ENCODE peak calls at places on chromosome 4, in six cellular contexts. K is mammary epithelial cell, F is fibroblast of lung, V is neural progenitor cell, J is colonic mucosa, Z is GM23248. D is an unnamed sample. For H3K9me3, the result is how much of the 10 kb centered on the place peaks cover.

GRCh38 chr4:115489284-115489683 is 375.9 kb upstream of the NDST4 start:
- DNase-seq in K (no peak), J (no peak), F (no peak), Z (no peak), V (no peak), D (no peak)

GRCh38 chr4:26788341-26788733 is 72.3 kb upstream of the STIM2 start:
- DNase-seq in V (no peak), Z (no peak), F (no peak), K (no peak), J (no peak), D (no peak)

GRCh38 chr4:90328558-90328957 is 201.4 kb downstream of the CCSER1 start:
- DNase-seq in K (peak), J (peak), F (peak), Z (peak), V (peak), D (peak)

GRCh38 chr4:146742416-146742815 is 103.7 kb downstream of the POU4F2 start:
- DNase-seq in V (no peak), F (peak), J (no peak), K (no peak), Z (no peak), D (no peak)

GRCh38 chr4:152021788-152022438 is 261.1 kb upstream of the GATB start:
- DNase-seq in V (no peak), Z (no peak), J (no peak), K (no peak), F (no peak), D (no peak)

GRCh38 chr4:189162888-189163287 is 777.8 kb upstream of the FRG1 start:
- DNase-seq in J (no peak), V (no peak), K (no peak), F (no peak), Z (no peak), D (peak)

GRCh38 chr4:138911903-138912713 is 103.5 kb upstream of the NOCT start:
- DNase-seq in Z (no peak), K (peak), J (peak), F (no peak), V (no peak), D (peak)

GRCh38 chr4:176569301-176569700 is 223.4 kb downstream of the VEGFC start:
- DNase-seq in Z (peak), F (no peak), K (no peak), V (no peak), J (no peak), D (no peak)

GRCh38 chr4:112183252-112183651 is 38.0 kb downstream of the FAM241A start:
- DNase-seq in J (no peak), K (peak), Z (peak), V (no peak), F (peak), D (no peak)

GRCh38 chr4:140260227-140260626 is 106.2 kb upstream of the MAML3 start:
- DNase-seq in K (peak), V (no peak), J (no peak), F (peak), Z (peak), D (peak)

GRCh38 chr4:141248029-141248428 is 27.3 kb downstream of the ZNF330 start:
- DNase-seq in V (no peak), K (no peak), F (peak), J (no peak), Z (peak), D (peak)

GRCh38 chr4:10006236-10006603 is 15.1 kb downstream of the SLC2A9 start:
- DNase-seq in K (peak), V (no peak), F (peak), Z (peak), J (peak), D (no peak)

GRCh38 chr4:99811850-99812249 is 4.8 kb upstream of the DAPP1 start:
- DNase-seq in Z (peak), J (peak), F (peak), V (peak), K (peak), D (peak)

GRCh38 chr4:7343353-7343655 is 91.4 kb downstream of the PSAPL1 start:
- DNase-seq in V (no peak), Z (no peak), F (no peak), K (no peak), J (no peak), D (no peak)

GRCh38 chr4:188941524-188942109 is 802.4 kb downstream of the TRIML1 start:
- DNase-seq in V (no peak), F (peak), J (no peak), Z (peak), K (peak), D (peak)

GRCh38 chr4:78542373-78542772 is 9.2 kb upstream of the ANXA3 start:
- DNase-seq in V (no peak), F (peak), J (no peak), K (peak), Z (peak), D (peak)

GRCh38 chr4:150209140-150209829 is 131.0 kb downstream of the DCLK2 start:
- DNase-seq in K (peak), V (peak), F (peak), Z (peak), J (peak), D (peak)

GRCh38 chr4:138242076-138242829 is at the start of gene SLC7A11:
- DNase-seq in V (peak), F (peak), K (peak), Z (peak), J (peak), D (peak)

GRCh38 chr4:64807821-64808220 is 398.6 kb upstream of the TECRL start:
- DNase-seq in J (no peak), F (peak), Z (no peak), K (no peak), V (no peak), D (no peak)

GRCh38 chr4:151573945-151574344 is 165.0 kb downstream of the FHIP1A start:
- DNase-seq in V (no peak), Z (peak), F (no peak), K (peak), J (peak), D (peak)

GRCh38 chr4:7547368-7548040 is 112.8 kb upstream of the PSAPL1 start:
- DNase-seq in F (no peak), V (no peak), K (peak), J (no peak), Z (no peak), D (no peak)

GRCh38 chr4:140100771-140101170 is 53.2 kb downstream of the MAML3 start:
- DNase-seq in F (peak), V (no peak), K (no peak), Z (no peak), J (no peak), D (no peak)

GRCh38 chr4:148704291-148704690 is 262.1 kb upstream of the NR3C2 start:
- DNase-seq in J (no peak), Z (no peak), V (peak), K (no peak), F (no peak), D (no peak)

GRCh38 chr4:43471950-43472349 is 579.4 kb downstream of the GRXCR1 start:
- DNase-seq in Z (peak), J (no peak), F (no peak), K (no peak), V (no peak), D (no peak)

GRCh38 chr4:10093801-10094552 is 22.6 kb downstream of the WDR1 start:
- DNase-seq in V (no peak), F (peak), J (no peak), Z (peak), K (peak), D (peak)

GRCh38 chr4:3415471-3416141 is 26.2 kb upstream of the HGFAC start:
- DNase-seq in F (no peak), V (no peak), K (no peak), Z (no peak), J (no peak), D (no peak)

GRCh38 chr4:94032754-94033153 is 174.9 kb upstream of the SMARCAD1 start:
- DNase-seq in K (no peak), Z (peak), V (peak), J (no peak), F (peak), D (peak)

GRCh38 chr4:143016171-143016570 is 168.5 kb upstream of the USP38 start:
- DNase-seq in J (no peak), V (no peak), F (no peak), Z (no peak), K (peak), D (no peak)

GRCh38 chr4:10773010-10773409 is 88.4 kb upstream of the CLNK start:
- DNase-seq in Z (no peak), V (no peak), F (peak), K (no peak), J (no peak), D (no peak)

GRCh38 chr4:86653237-86653865 is 59.2 kb downstream of the PTPN13 start:
- DNase-seq in K (no peak), J (peak), Z (no peak), F (no peak), V (no peak), D (no peak)

GRCh38 chr4:22986262-22986661 is 293.5 kb downstream of the GBA3 start:
- DNase-seq in F (no peak), K (no peak), J (no peak), Z (no peak), V (no peak), D (no peak)

GRCh38 chr4:22988526-22988925 is 295.8 kb downstream of the GBA3 start:
- DNase-seq in K (no peak), Z (peak), J (no peak), F (peak), V (no peak), D (no peak)

GRCh38 chr4:22987861-22988260 is 295.1 kb downstream of the GBA3 start:
- DNase-seq in K (peak), Z (peak), J (no peak), F (peak), V (no peak), D (peak)

GRCh38 chr4:22984390-22984789 is 291.7 kb downstream of the GBA3 start:
- DNase-seq in J (no peak), K (no peak), Z (no peak), F (no peak), V (no peak), D (no peak)

GRCh38 chr4:22986881-22987280 is 294.1 kb downstream of the GBA3 start:
- DNase-seq in Z (no peak), F (peak), J (no peak), V (no peak), K (no peak), D (no peak)
- H3K9me3 ChIP-seq in Z (under half), F (under half), J (under half), V (under half), K (under half), D (under half)

DNA sequence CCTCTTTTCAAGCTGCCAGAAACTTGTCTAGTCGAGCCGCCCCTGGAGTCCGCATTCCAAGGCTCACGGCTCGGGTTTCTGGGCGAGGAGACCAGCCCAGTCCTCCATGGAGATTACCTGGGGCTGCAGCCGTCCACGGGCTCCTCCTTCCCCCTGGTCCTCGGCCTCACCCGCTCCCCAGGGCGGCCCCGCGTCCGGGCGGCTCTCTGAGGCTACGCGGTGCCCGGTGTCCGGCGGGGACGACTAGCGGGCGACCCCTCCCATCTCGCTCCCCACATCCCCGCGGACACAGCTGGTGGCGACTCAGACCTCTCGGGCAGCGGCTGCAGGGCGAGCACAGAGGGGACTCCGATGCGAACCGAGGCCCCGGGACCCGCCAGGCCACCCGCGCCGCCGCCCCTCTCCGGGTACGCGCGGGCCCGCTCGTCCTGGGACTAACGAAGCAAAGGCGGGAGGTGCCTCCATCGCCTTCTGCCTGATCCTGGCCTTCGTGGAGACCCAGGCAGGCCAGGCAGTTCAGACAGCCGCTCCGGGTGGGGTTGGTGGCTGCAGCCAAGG is 159.4 kb downstream of the TRAM1L1 start:
- DNase-seq in J (no peak), V (peak), K (no peak), Z (no peak), F (peak), D (peak)
- H3K9ac ChIP-seq in J (no peak), V (no peak), K (no peak), Z (no peak), F (no peak), D (no peak)

GRCh38 chr4:110637408-110638131 is 14.7 kb upstream of the PITX2 start:
- DNase-seq in F (no peak), Z (peak), J (no peak), V (peak), K (no peak), D (peak)
- H3K9me3 ChIP-seq in F (under half), Z (under half), J (under half), V (under half), K (under half), D (under half)

GRCh38 chr4:127624176-127624575 is 8.6 kb upstream of the INTU start:
- DNase-seq in J (no peak), K (no peak), V (no peak), F (no peak), Z (no peak), D (no peak)

GRCh38 chr4:127622923-127623754 is 9.6 kb upstream of the INTU start:
- DNase-seq in F (peak), K (peak), V (peak), J (peak), Z (peak), D (no peak)

GRCh38 chr4:127622621-127622922 is 10.2 kb upstream of the INTU start:
- DNase-seq in K (no peak), Z (no peak), F (no peak), J (no peak), V (no peak), D (peak)

GRCh38 chr4:127618427-127618826 is 14.3 kb upstream of the INTU start:
- DNase-seq in K (no peak), Z (no peak), F (no peak), V (no peak), J (no peak), D (no peak)

GRCh38 chr4:127623755-127624087 is 9.0 kb upstream of the INTU start:
- DNase-seq in J (no peak), Z (peak), V (peak), F (peak), K (peak), D (peak)
- H3K9ac ChIP-seq in J (no peak), Z (peak), V (no peak), F (peak), K (peak), D (peak)

DNA sequence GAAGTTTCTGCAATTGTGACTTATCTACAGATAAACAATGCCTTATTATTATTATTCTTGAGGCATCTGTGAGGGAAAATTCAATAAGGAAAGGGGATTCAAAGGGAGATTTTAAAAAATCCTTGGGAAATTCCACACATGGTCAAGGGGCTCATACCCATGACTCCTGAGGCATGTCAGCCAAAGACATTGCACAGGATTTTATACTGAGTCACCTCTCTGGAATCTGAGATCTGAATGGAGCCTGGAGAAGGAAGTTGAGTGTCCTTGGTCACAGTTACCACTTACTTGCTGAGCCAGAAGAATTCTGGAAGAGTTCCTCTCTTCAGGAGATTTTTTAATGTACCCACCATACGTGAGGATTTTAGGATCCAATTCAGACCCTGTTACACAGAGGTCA is 14.4 kb upstream of the CXCL8 start:
- DNase-seq in V (no peak), Z (peak), F (peak), J (no peak), K (peak), D (peak)
- H3K9me3 ChIP-seq in V (under half), Z (under half), F (under half), J (under half), K (under half), D (under half)

GRCh38 chr4:158169931-158170690 is 2.7 kb downstream of the GASK1B start:
- DNase-seq in F (peak), K (peak), V (no peak), J (no peak), Z (peak), D (peak)

GRCh38 chr4:158170691-158171455 is 2.0 kb downstream of the GASK1B start:
- DNase-seq in V (no peak), J (peak), F (peak), K (peak), Z (peak), D (peak)

GRCh38 chr4:158171456-158171790 is 1.4 kb downstream of the GASK1B start:
- DNase-seq in K (no peak), V (no peak), J (no peak), Z (no peak), F (no peak), D (no peak)

GRCh38 chr4:158172558-158173258 is at the start of gene GASK1B:
- DNase-seq in V (peak), J (peak), F (peak), K (peak), Z (peak), D (peak)

GRCh38 chr4:158172196-158172557 is 648 bp downstream of the GASK1B start:
- DNase-seq in V (no peak), F (peak), J (no peak), K (peak), Z (peak), D (peak)
- H3K9ac ChIP-seq in V (no peak), F (no peak), J (no peak), K (peak), Z (peak), D (peak)

D was measured in mesenchymal stem cell.